ENCODE peak calls at places on chromosomes 5 and 9, in nine cellular contexts. I is EL; Y is iris pigment epithelial cell; B is C1 segment of cervical spinal cord; R is anterior cingulate cortex; O is mucosa of descending colon; J is stimulated activated CD4-positive, alpha-beta T cell treated with anti-CD3 and anti-CD28 coated beads, Interleukin-1b, Interleukin-23, amount 100 ng/mL, for 48 hours; D is KG1; X is fibroblast of mammary gland. C is an unnamed sample.

GRCh38 chr9:127418037-127418471 is 6.1 kb upstream of the ZNF79 start:
- DNase-seq in O (peak), X (no peak), D (no peak), R (no peak), B (no peak), J (peak), Y (peak), I (no peak), C (peak)

GRCh38 chr5:36689225-36689624 is 82.8 kb downstream of the SLC1A3 start:
- DNase-seq in B (peak), J (no peak), O (no peak), R (peak), I (peak), Y (no peak), X (peak), D (no peak), C (peak)

GRCh38 chr9:124350485-124351263 is 64.6 kb downstream of the PSMB7 start:
- DNase-seq in D (no peak), R (no peak), J (no peak), Y (no peak), I (no peak), O (no peak), X (no peak), B (no peak), C (no peak)

GRCh38 chr5:43947870-43948269 is 344.9 kb downstream of the NNT start:
- DNase-seq in J (no peak), O (no peak), Y (no peak), B (no peak), X (peak), D (no peak), R (no peak), I (no peak), C (no peak)

GRCh38 chr5:174563899-174564298 is 160.5 kb upstream of the MSX2 start:
- DNase-seq in D (no peak), Y (peak), O (peak), R (no peak), B (no peak), X (no peak), J (no peak), I (no peak), C (no peak)

GRCh38 chr5:109247943-109248342 is 161.8 kb downstream of the PJA2 start:
- DNase-seq in X (no peak), O (no peak), D (no peak), Y (no peak), I (no peak), R (no peak), B (no peak), J (no peak), C (no peak)

GRCh38 chr5:59813761-59814562 is 79.6 kb downstream of the PDE4D start:
- DNase-seq in Y (peak), D (peak), R (no peak), X (peak), O (peak), J (no peak), I (peak), B (no peak), C (peak)

GRCh38 chr5:76014005-76014404 is 69.2 kb upstream of the SV2C start:
- DNase-seq in D (no peak), J (no peak), O (no peak), R (no peak), B (no peak), X (no peak), I (no peak), Y (no peak), C (no peak)

GRCh38 chr9:37343724-37344123 is 78.8 kb upstream of the GRHPR start:
- DNase-seq in O (no peak), J (no peak), B (no peak), Y (no peak), I (no peak), R (no peak), X (no peak), D (no peak), C (no peak)

GRCh38 chr5:138503487-138504270 is 38.4 kb downstream of the EGR1 start:
- DNase-seq in B (peak), I (peak), O (peak), Y (peak), R (peak), D (no peak), J (no peak), X (peak), C (peak)

GRCh38 chr9:36847781-36848673 is 186.0 kb downstream of the PAX5 start:
- DNase-seq in D (no peak), X (no peak), R (no peak), B (no peak), O (no peak), Y (peak), I (no peak), J (no peak), C (peak)

GRCh38 chr9:73270967-73271722 is 119.5 kb downstream of the ANXA1 start:
- DNase-seq in D (no peak), Y (peak), X (peak), I (peak), J (no peak), B (no peak), O (no peak), R (no peak), C (peak)

GRCh38 chr9:116174347-116174746 is 20.8 kb downstream of the PAPPA start:
- DNase-seq in D (no peak), I (peak), O (no peak), X (peak), B (no peak), J (no peak), Y (peak), R (no peak), C (peak)

GRCh38 chr9:137355445-137356365 is 53.6 kb upstream of the NRARP start:
- DNase-seq in D (no peak), B (no peak), I (no peak), J (no peak), Y (no peak), O (no peak), X (no peak), R (no peak), C (no peak)

C was measured in kidney tubule cell.